ENCODE peak calls at places on chromosomes 5 and 9, in four cellular contexts. One of them, this sample, is unnamed. For H3K4me1, the result is how much of the 10 kb centered on the place peaks cover.

GRCh38 chr5:76622973-76623596 is at the start of gene F2RL2:
- DNase-seq in PC-9: peak
- DNase-seq in CD8-positive, alpha-beta memory T cell: no peak
- DNase-seq in effector memory CD4-positive, alpha-beta T cell: no peak
- DNase-seq in this sample: no peak

GRCh38 chr5:109550077-109550476 is 139.7 kb upstream of the MAN2A1 start:
- DNase-seq in PC-9: no peak
- DNase-seq in CD8-positive, alpha-beta memory T cell: no peak
- DNase-seq in effector memory CD4-positive, alpha-beta T cell: no peak
- DNase-seq in this sample: no peak

GRCh38 chr5:121797677-121798518 is 53.8 kb upstream of the FTMT start:
- DNase-seq in PC-9: no peak
- DNase-seq in CD8-positive, alpha-beta memory T cell: no peak
- DNase-seq in effector memory CD4-positive, alpha-beta T cell: no peak
- DNase-seq in this sample: no peak

GRCh38 chr5:4901890-4902289 is 238.2 kb upstream of the ADAMTS16 start:
- DNase-seq in PC-9: no peak
- DNase-seq in CD8-positive, alpha-beta memory T cell: no peak
- DNase-seq in effector memory CD4-positive, alpha-beta T cell: no peak
- DNase-seq in this sample: no peak

GRCh38 chr9:122463828-122464632 is 13.7 kb downstream of the OR1J1 start:
- DNase-seq in PC-9: no peak
- DNase-seq in CD8-positive, alpha-beta memory T cell: no peak
- DNase-seq in effector memory CD4-positive, alpha-beta T cell: no peak
- DNase-seq in this sample: peak

GRCh38 chr9:96006961-96007360 is 131.5 kb downstream of the ERCC6L2 start:
- DNase-seq in PC-9: no peak
- DNase-seq in CD8-positive, alpha-beta memory T cell: no peak
- DNase-seq in effector memory CD4-positive, alpha-beta T cell: no peak
- DNase-seq in this sample: no peak

GRCh38 chr9:16405421-16405820 is 465.0 kb downstream of the BNC2 start:
- DNase-seq in PC-9: no peak
- DNase-seq in CD8-positive, alpha-beta memory T cell: no peak
- DNase-seq in effector memory CD4-positive, alpha-beta T cell: no peak
- DNase-seq in this sample: no peak

GRCh38 chr5:113058269-113058668 is 81.7 kb downstream of the DCP2 start:
- DNase-seq in PC-9: no peak
- DNase-seq in CD8-positive, alpha-beta memory T cell: no peak
- DNase-seq in effector memory CD4-positive, alpha-beta T cell: no peak
- DNase-seq in this sample: no peak

GRCh38 chr5:16673241-16673998 is 56.6 kb upstream of the RETREG1 start:
- DNase-seq in PC-9: no peak
- DNase-seq in CD8-positive, alpha-beta memory T cell: no peak
- DNase-seq in effector memory CD4-positive, alpha-beta T cell: peak
- DNase-seq in this sample: peak

GRCh38 chr5:92505145-92505544 is 1075.9 kb downstream of the NR2F1-AS1 start:
- DNase-seq in PC-9: no peak
- DNase-seq in CD8-positive, alpha-beta memory T cell: no peak
- DNase-seq in effector memory CD4-positive, alpha-beta T cell: no peak
- DNase-seq in this sample: no peak

GRCh38 chr9:2013688-2014087 is 1.5 kb upstream of the SMARCA2 start:
- DNase-seq in PC-9: no peak
- DNase-seq in CD8-positive, alpha-beta memory T cell: no peak
- DNase-seq in effector memory CD4-positive, alpha-beta T cell: no peak
- DNase-seq in this sample: no peak

GRCh38 chr5:65811895-65812294 is 89.9 kb downstream of the NLN start:
- DNase-seq in PC-9: peak
- DNase-seq in CD8-positive, alpha-beta memory T cell: no peak
- DNase-seq in effector memory CD4-positive, alpha-beta T cell: no peak
- DNase-seq in this sample: no peak

GRCh38 chr5:105506692-105507277 is 1944.2 kb upstream of the NUDT12 start:
- DNase-seq in PC-9: no peak
- DNase-seq in CD8-positive, alpha-beta memory T cell: no peak
- DNase-seq in effector memory CD4-positive, alpha-beta T cell: no peak
- DNase-seq in this sample: no peak

GRCh38 chr5:93593476-93594060 is 10.5 kb downstream of the NR2F1 start:
- DNase-seq in PC-9: no peak
- DNase-seq in CD8-positive, alpha-beta memory T cell: no peak
- DNase-seq in effector memory CD4-positive, alpha-beta T cell: no peak
- DNase-seq in this sample: no peak

GRCh38 chr5:136032564-136032963 is 3.8 kb downstream of the TGFBI start:
- DNase-seq in PC-9: peak
- DNase-seq in CD8-positive, alpha-beta memory T cell: no peak
- DNase-seq in effector memory CD4-positive, alpha-beta T cell: no peak
- DNase-seq in this sample: no peak

GRCh38 chr5:31939151-31939550 is 235.0 kb downstream of the GOLPH3 start:
- DNase-seq in PC-9: no peak
- DNase-seq in CD8-positive, alpha-beta memory T cell: no peak
- DNase-seq in effector memory CD4-positive, alpha-beta T cell: no peak
- DNase-seq in this sample: no peak

GRCh38 chr5:138455191-138455930 is 9.9 kb upstream of the EGR1 start:
- DNase-seq in PC-9: no peak
- DNase-seq in CD8-positive, alpha-beta memory T cell: no peak
- DNase-seq in effector memory CD4-positive, alpha-beta T cell: no peak
- DNase-seq in this sample: peak

GRCh38 chr5:14237313-14238086 is 94.4 kb downstream of the TRIO start:
- DNase-seq in PC-9: no peak
- DNase-seq in CD8-positive, alpha-beta memory T cell: no peak
- DNase-seq in effector memory CD4-positive, alpha-beta T cell: no peak
- DNase-seq in this sample: no peak
- H3K4me1 ChIP-seq in PC-9: under half
- H3K4me1 ChIP-seq in CD8-positive, alpha-beta memory T cell: under half
- H3K4me1 ChIP-seq in effector memory CD4-positive, alpha-beta T cell: under half
- H3K4me1 ChIP-seq in this sample: under half

GRCh38 chr5:143207058-143207457 is 196.4 kb downstream of the NR3C1 start:
- DNase-seq in PC-9: no peak
- DNase-seq in CD8-positive, alpha-beta memory T cell: no peak
- DNase-seq in effector memory CD4-positive, alpha-beta T cell: no peak
- DNase-seq in this sample: no peak

GRCh38 chr5:143207563-143208364 is 195.7 kb downstream of the NR3C1 start:
- DNase-seq in PC-9: no peak
- DNase-seq in CD8-positive, alpha-beta memory T cell: no peak
- DNase-seq in effector memory CD4-positive, alpha-beta T cell: no peak
- DNase-seq in this sample: peak

GRCh38 chr5:143208365-143208641 is 195.2 kb downstream of the NR3C1 start:
- DNase-seq in PC-9: no peak
- DNase-seq in CD8-positive, alpha-beta memory T cell: no peak
- DNase-seq in effector memory CD4-positive, alpha-beta T cell: no peak
- DNase-seq in this sample: no peak

GRCh38 chr5:143209881-143210395 is 193.5 kb downstream of the NR3C1 start:
- DNase-seq in PC-9: no peak
- DNase-seq in CD8-positive, alpha-beta memory T cell: no peak
- DNase-seq in effector memory CD4-positive, alpha-beta T cell: no peak
- DNase-seq in this sample: peak

DNA sequence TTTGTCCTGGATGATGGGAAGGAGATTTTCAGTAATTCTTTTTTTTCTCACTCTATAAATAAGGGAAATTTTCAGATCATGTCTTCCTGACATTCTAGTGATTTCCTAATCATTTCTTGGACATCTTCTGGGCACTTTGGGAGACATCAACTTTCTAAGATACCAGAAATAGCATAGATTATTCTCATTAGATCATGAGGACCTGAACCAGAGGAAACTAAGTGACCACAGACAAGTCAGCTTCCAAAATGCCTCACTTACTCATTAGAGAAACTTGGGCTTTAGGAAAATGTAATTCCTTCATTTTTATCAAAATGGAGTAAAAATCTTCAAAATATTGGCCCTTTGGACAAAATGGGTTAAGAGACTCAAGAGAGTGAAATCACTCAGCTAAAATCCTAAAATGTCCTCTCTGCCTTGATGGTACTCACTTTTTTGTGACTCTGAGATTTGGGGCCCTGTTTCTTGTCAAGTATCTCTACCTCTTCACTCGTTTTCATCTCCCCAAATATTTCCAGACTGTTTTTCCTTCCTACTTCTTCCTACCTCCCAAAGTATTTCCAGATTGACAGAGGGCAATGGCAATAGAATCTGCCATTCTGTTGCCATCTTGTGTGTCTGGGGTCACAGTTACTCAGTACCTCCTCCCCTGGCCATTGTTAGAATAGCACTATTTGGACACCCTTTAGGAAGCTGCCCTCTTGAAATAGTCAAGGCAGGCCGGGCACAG is 194.5 kb downstream of the NR3C1 start:
- DNase-seq in PC-9: no peak
- DNase-seq in CD8-positive, alpha-beta memory T cell: no peak
- DNase-seq in effector memory CD4-positive, alpha-beta T cell: no peak
- DNase-seq in this sample: no peak
- H3K4me1 ChIP-seq in PC-9: under half
- H3K4me1 ChIP-seq in CD8-positive, alpha-beta memory T cell: under half
- H3K4me1 ChIP-seq in effector memory CD4-positive, alpha-beta T cell: under half
- H3K4me1 ChIP-seq in this sample: under half

GRCh38 chr9:89531766-89532165 is 33.9 kb upstream of the SEMA4D start:
- DNase-seq in PC-9: no peak
- DNase-seq in CD8-positive, alpha-beta memory T cell: no peak
- DNase-seq in effector memory CD4-positive, alpha-beta T cell: no peak
- DNase-seq in this sample: no peak
- H3K4me1 ChIP-seq in PC-9: under half
- H3K4me1 ChIP-seq in CD8-positive, alpha-beta memory T cell: half or more
- H3K4me1 ChIP-seq in effector memory CD4-positive, alpha-beta T cell: half or more
- H3K4me1 ChIP-seq in this sample: half or more

DNA sequence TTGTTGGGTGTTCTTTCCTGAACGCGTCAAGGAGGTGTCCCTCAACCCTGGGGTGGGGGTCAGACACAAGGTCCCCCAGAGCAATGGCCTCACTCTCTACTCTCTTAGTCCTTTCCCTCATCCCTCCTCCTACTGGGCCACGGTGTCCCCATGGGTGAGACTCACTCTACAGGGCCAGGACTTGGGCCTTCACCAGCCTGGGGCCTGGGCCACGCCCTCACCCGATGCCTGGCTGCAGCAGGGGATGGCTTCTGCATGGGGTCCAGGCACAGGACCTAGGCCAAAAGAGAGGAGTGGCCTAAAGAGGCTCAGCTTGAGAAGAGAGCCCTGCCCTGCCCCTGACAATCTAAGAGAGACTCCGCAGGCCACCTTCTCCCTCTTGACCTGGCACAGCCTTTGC is 5.8 kb downstream of the LCN12 start:
- DNase-seq in PC-9: no peak
- DNase-seq in CD8-positive, alpha-beta memory T cell: no peak
- DNase-seq in effector memory CD4-positive, alpha-beta T cell: no peak
- DNase-seq in this sample: no peak
- H3K4me1 ChIP-seq in PC-9: under half
- H3K4me1 ChIP-seq in CD8-positive, alpha-beta memory T cell: under half
- H3K4me1 ChIP-seq in effector memory CD4-positive, alpha-beta T cell: under half
- H3K4me1 ChIP-seq in this sample: under half

GRCh38 chr9:133354766-133355165 is 1.5 kb downstream of the SURF1 start:
- DNase-seq in PC-9: no peak
- DNase-seq in CD8-positive, alpha-beta memory T cell: no peak
- DNase-seq in effector memory CD4-positive, alpha-beta T cell: no peak
- DNase-seq in this sample: peak

GRCh38 chr9:133351908-133352634 is 4.1 kb downstream of the RPL7A start:
- DNase-seq in PC-9: no peak
- DNase-seq in CD8-positive, alpha-beta memory T cell: no peak
- DNase-seq in effector memory CD4-positive, alpha-beta T cell: no peak
- DNase-seq in this sample: no peak

GRCh38 chr9:133351526-133351907 is 3.5 kb downstream of the RPL7A start:
- DNase-seq in PC-9: no peak
- DNase-seq in CD8-positive, alpha-beta memory T cell: no peak
- DNase-seq in effector memory CD4-positive, alpha-beta T cell: no peak
- DNase-seq in this sample: no peak

GRCh38 chr9:133353548-133353947 is 2.7 kb downstream of the SURF1 start:
- DNase-seq in PC-9: no peak
- DNase-seq in CD8-positive, alpha-beta memory T cell: no peak
- DNase-seq in effector memory CD4-positive, alpha-beta T cell: no peak
- DNase-seq in this sample: no peak

DNA sequence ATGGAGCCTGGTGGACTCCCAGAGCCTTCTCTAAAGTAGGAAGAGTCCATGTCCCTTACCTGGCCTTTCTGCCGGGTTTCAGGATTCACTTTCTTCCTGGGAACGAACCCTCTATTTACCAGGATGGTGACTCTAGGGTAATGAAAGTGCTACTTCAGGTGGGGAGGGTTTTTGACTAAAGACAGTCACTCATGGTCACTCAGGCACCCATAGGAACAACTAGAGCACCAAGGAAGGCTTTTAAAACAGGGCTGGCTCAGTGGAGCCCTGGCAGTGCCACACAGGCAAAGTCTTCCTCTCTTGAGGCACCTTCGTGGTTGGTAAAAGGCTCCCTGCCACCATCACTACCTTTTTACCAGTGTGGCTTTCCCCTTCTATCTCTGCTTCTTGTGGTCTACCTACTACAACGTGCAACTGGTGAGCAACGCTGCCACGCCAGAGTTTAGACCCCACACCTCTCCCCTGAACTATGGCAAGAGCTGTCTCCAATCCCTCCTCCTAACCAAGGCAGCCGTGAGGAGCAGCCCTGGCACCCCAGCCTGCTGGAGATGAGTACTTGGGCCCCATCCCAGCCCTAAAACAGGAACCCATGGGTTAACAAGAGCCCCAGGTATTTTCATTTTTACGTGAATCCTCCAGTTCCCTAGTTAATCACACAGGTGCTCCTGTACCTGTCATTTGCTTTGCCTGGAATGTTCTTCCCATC is 3.5 kb downstream of the SURF1 start:
- DNase-seq in PC-9: no peak
- DNase-seq in CD8-positive, alpha-beta memory T cell: no peak
- DNase-seq in effector memory CD4-positive, alpha-beta T cell: no peak
- DNase-seq in this sample: no peak
- H3K4me1 ChIP-seq in PC-9: under half
- H3K4me1 ChIP-seq in CD8-positive, alpha-beta memory T cell: under half
- H3K4me1 ChIP-seq in effector memory CD4-positive, alpha-beta T cell: under half
- H3K4me1 ChIP-seq in this sample: under half

GRCh38 chr9:132986586-132986985 is 8.1 kb downstream of the GFI1B start:
- DNase-seq in PC-9: no peak
- DNase-seq in CD8-positive, alpha-beta memory T cell: no peak
- DNase-seq in effector memory CD4-positive, alpha-beta T cell: no peak
- DNase-seq in this sample: no peak

GRCh38 chr9:132985063-132985350 is 6.5 kb downstream of the GFI1B start:
- DNase-seq in PC-9: no peak
- DNase-seq in CD8-positive, alpha-beta memory T cell: no peak
- DNase-seq in effector memory CD4-positive, alpha-beta T cell: no peak
- DNase-seq in this sample: no peak

GRCh38 chr9:132987021-132987620 is 8.6 kb downstream of the GFI1B start:
- DNase-seq in PC-9: no peak
- DNase-seq in CD8-positive, alpha-beta memory T cell: no peak
- DNase-seq in effector memory CD4-positive, alpha-beta T cell: no peak
- DNase-seq in this sample: no peak

GRCh38 chr9:132985489-132985888 is 7.0 kb downstream of the GFI1B start:
- DNase-seq in PC-9: no peak
- DNase-seq in CD8-positive, alpha-beta memory T cell: no peak
- DNase-seq in effector memory CD4-positive, alpha-beta T cell: no peak
- DNase-seq in this sample: no peak

GRCh38 chr9:132986114-132986513 is 7.6 kb downstream of the GFI1B start:
- DNase-seq in PC-9: no peak
- DNase-seq in CD8-positive, alpha-beta memory T cell: no peak
- DNase-seq in effector memory CD4-positive, alpha-beta T cell: no peak
- DNase-seq in this sample: no peak
- H3K4me1 ChIP-seq in PC-9: under half
- H3K4me1 ChIP-seq in CD8-positive, alpha-beta memory T cell: under half
- H3K4me1 ChIP-seq in effector memory CD4-positive, alpha-beta T cell: under half
- H3K4me1 ChIP-seq in this sample: under half

GRCh38 chr9:14219865-14220655 is 93.9 kb downstream of the NFIB start:
- DNase-seq in PC-9: no peak
- DNase-seq in CD8-positive, alpha-beta memory T cell: no peak
- DNase-seq in effector memory CD4-positive, alpha-beta T cell: no peak
- DNase-seq in this sample: no peak
- H3K4me1 ChIP-seq in PC-9: under half
- H3K4me1 ChIP-seq in CD8-positive, alpha-beta memory T cell: under half
- H3K4me1 ChIP-seq in effector memory CD4-positive, alpha-beta T cell: under half
- H3K4me1 ChIP-seq in this sample: under half

This sample was measured in CD4-positive, alpha-beta memory T cell.